ENCODE peak calls at places on chromosomes 11 and 22, in four cellular contexts. S is NCI-H2081, U is astrocyte of the spinal cord, J is amniotic stem cell. C is an unnamed sample.

GRCh38 chr11:114610984-114611944 is 15.7 kb upstream of the NXPE4 start:
- DNase-seq in S (no peak), U (no peak), J (no peak), C (peak)

GRCh38 chr22:49878206-49878605 is 24.6 kb downstream of the ZBED4 start:
- DNase-seq in S (no peak), U (no peak), J (no peak), C (no peak)

GRCh38 chr11:36311926-36312592 is 16.0 kb downstream of the PRR5L start:
- DNase-seq in S (peak), U (no peak), J (no peak), C (peak)

GRCh38 chr11:120109531-120109930 is 28.4 kb downstream of the TRIM29 start:
- DNase-seq in S (no peak), U (no peak), J (no peak), C (no peak)

GRCh38 chr22:31977141-31977781 is 32.9 kb downstream of the YWHAH start:
- DNase-seq in S (peak), U (peak), J (peak), C (peak)

GRCh38 chr11:96279421-96280290 is 63.3 kb downstream of the MAML2 start:
- DNase-seq in S (no peak), U (peak), J (no peak), C (peak)

GRCh38 chr11:66278396-66279091 is 569 bp downstream of the CNIH2 start:
- DNase-seq in S (no peak), U (peak), J (no peak), C (peak)

GRCh38 chr22:37896181-37896592 is 9.9 kb upstream of the MICALL1 start:
- DNase-seq in S (no peak), U (no peak), J (no peak), C (no peak)

GRCh38 chr11:64341851-64342791 is 2.1 kb downstream of the CCDC88B start:
- DNase-seq in S (peak), U (peak), J (peak), C (peak)

GRCh38 chr22:43005106-43005505 is 9.8 kb downstream of the PACSIN2 start:
- DNase-seq in S (no peak), U (no peak), J (no peak), C (no peak)

GRCh38 chr22:50314455-50315288 is 7.2 kb upstream of the PLXNB2 start:
- DNase-seq in S (no peak), U (no peak), J (no peak), C (peak)

GRCh38 chr11:115611343-115611742 is 107.1 kb upstream of the CADM1 start:
- DNase-seq in S (no peak), U (no peak), J (no peak), C (no peak)

GRCh38 chr22:19862616-19863246 is 8.1 kb upstream of the GNB1L start:
- DNase-seq in S (no peak), U (no peak), J (no peak), C (no peak)

GRCh38 chr11:66313321-66314185 is 3.3 kb downstream of the CD248 start:
- DNase-seq in S (no peak), U (no peak), J (no peak), C (no peak)

GRCh38 chr22:19663821-19664325 is 50.4 kb upstream of the SEPTIN5 start:
- DNase-seq in S (peak), U (peak), J (no peak), C (peak)

GRCh38 chr11:132158091-132158490 is 787.7 kb downstream of the NTM start:
- DNase-seq in S (peak), U (no peak), J (no peak), C (peak)

C was measured in RPMI7951.